ENCODE peak calls at places on chromosome 20, in four cellular contexts. R is GM10248, V is AG08395, E is NCI-H82. F is an unnamed sample.

GRCh38 chr20:24584538-24585356 is 115.3 kb downstream of the SYNDIG1 start:
- DNase-seq in R (no peak), V (peak), E (no peak), F (peak)

GRCh38 chr20:60465439-60465838 is 507.2 kb downstream of the CDH26 start:
- DNase-seq in R (no peak), V (no peak), E (no peak), F (no peak)

GRCh38 chr20:23235173-23236027 is 115.2 kb upstream of the NXT1 start:
- DNase-seq in R (peak), V (peak), E (peak), F (peak)

GRCh38 chr20:44686934-44687333 is 28.2 kb upstream of the CCN5 start:
- DNase-seq in R (no peak), V (no peak), E (no peak), F (no peak)

GRCh38 chr20:44615876-44616603 is 33.7 kb downstream of the PKIG start:
- DNase-seq in R (no peak), V (no peak), E (no peak), F (no peak)

GRCh38 chr20:5973172-5973571 is 22.7 kb downstream of the MCM8 start:
- DNase-seq in R (no peak), V (no peak), E (no peak), F (no peak)

GRCh38 chr20:43766395-43766794 is 39.6 kb upstream of the GTSF1L start:
- DNase-seq in R (no peak), V (no peak), E (no peak), F (no peak)

GRCh38 chr20:48397689-48398005 is 430.2 kb downstream of the PREX1 start:
- DNase-seq in R (no peak), V (no peak), E (peak), F (no peak)

GRCh38 chr20:18304618-18305017 is 16.3 kb downstream of the ZNF133 start:
- DNase-seq in R (no peak), V (no peak), E (peak), F (no peak)

GRCh38 chr20:34045294-34045693 is 51.6 kb downstream of the RALY start:
- DNase-seq in R (no peak), V (no peak), E (no peak), F (no peak)

GRCh38 chr20:63023071-63023835 is 16.5 kb upstream of the BHLHE23 start:
- DNase-seq in R (no peak), V (no peak), E (no peak), F (no peak)